ENCODE peak calls at places on chromosomes 4 and X, in ten cellular contexts. One of them, this sample, is unnamed.

GRCh38 chr4:27666943-27667342 is 806.3 kb downstream of the STIM2 start:
- DNase-seq in CD4-positive, alpha-beta T cell: no peak
- DNase-seq in colonic mucosa: no peak
- DNase-seq in GM06990: no peak
- DNase-seq in tibial nerve: no peak
- DNase-seq in endodermal cell: peak
- DNase-seq in astrocyte of the spinal cord: no peak
- DNase-seq in PC-3: peak
- DNase-seq in neural progenitor cell: peak
- DNase-seq in K562: no peak
- DNase-seq in this sample: no peak

GRCh38 chr4:55866290-55866907 is 13.0 kb downstream of the EXOC1 start:
- DNase-seq in CD4-positive, alpha-beta T cell: no peak
- DNase-seq in colonic mucosa: no peak
- DNase-seq in GM06990: peak
- DNase-seq in tibial nerve: no peak
- DNase-seq in endodermal cell: no peak
- DNase-seq in astrocyte of the spinal cord: peak
- DNase-seq in PC-3: peak
- DNase-seq in neural progenitor cell: no peak
- DNase-seq in K562: peak
- DNase-seq in this sample: no peak

GRCh38 chr4:126470862-126471261 is 1156.1 kb downstream of the FAT4 start:
- DNase-seq in CD4-positive, alpha-beta T cell: no peak
- DNase-seq in colonic mucosa: no peak
- DNase-seq in GM06990: no peak
- DNase-seq in tibial nerve: no peak
- DNase-seq in endodermal cell: no peak
- DNase-seq in astrocyte of the spinal cord: no peak
- DNase-seq in PC-3: peak
- DNase-seq in neural progenitor cell: no peak
- DNase-seq in K562: no peak
- DNase-seq in this sample: no peak

GRCh38 chr4:123102897-123103489 is 180.6 kb upstream of the NUDT6 start:
- DNase-seq in CD4-positive, alpha-beta T cell: no peak
- DNase-seq in colonic mucosa: no peak
- DNase-seq in GM06990: no peak
- DNase-seq in tibial nerve: no peak
- DNase-seq in endodermal cell: no peak
- DNase-seq in astrocyte of the spinal cord: peak
- DNase-seq in PC-3: peak
- DNase-seq in neural progenitor cell: peak
- DNase-seq in K562: peak
- DNase-seq in this sample: no peak

GRCh38 chr4:186345184-186345583 is 79.2 kb downstream of the F11 start:
- DNase-seq in CD4-positive, alpha-beta T cell: no peak
- DNase-seq in colonic mucosa: no peak
- DNase-seq in GM06990: no peak
- DNase-seq in tibial nerve: no peak
- DNase-seq in endodermal cell: peak
- DNase-seq in astrocyte of the spinal cord: no peak
- DNase-seq in PC-3: no peak
- DNase-seq in neural progenitor cell: no peak
- DNase-seq in K562: no peak
- DNase-seq in this sample: no peak

GRCh38 chr4:182795446-182796238 is 121.5 kb downstream of the DCTD start:
- DNase-seq in CD4-positive, alpha-beta T cell: no peak
- DNase-seq in colonic mucosa: no peak
- DNase-seq in GM06990: no peak
- DNase-seq in tibial nerve: no peak
- DNase-seq in endodermal cell: no peak
- DNase-seq in astrocyte of the spinal cord: no peak
- DNase-seq in PC-3: no peak
- DNase-seq in neural progenitor cell: no peak
- DNase-seq in K562: no peak
- DNase-seq in this sample: no peak

GRCh38 chrX:9605484-9605883 is 140.6 kb downstream of the TBL1X start:
- DNase-seq in CD4-positive, alpha-beta T cell: no peak
- DNase-seq in colonic mucosa: no peak
- DNase-seq in GM06990: no peak
- DNase-seq in tibial nerve: no peak
- DNase-seq in endodermal cell: no peak
- DNase-seq in astrocyte of the spinal cord: no peak
- DNase-seq in PC-3: no peak
- DNase-seq in neural progenitor cell: no peak
- DNase-seq in K562: no peak
- DNase-seq in this sample: no peak

GRCh38 chrX:8244301-8244700 is 73.2 kb upstream of the VCX2 start:
- DNase-seq in CD4-positive, alpha-beta T cell: no peak
- DNase-seq in colonic mucosa: no peak
- DNase-seq in GM06990: no peak
- DNase-seq in tibial nerve: no peak
- DNase-seq in endodermal cell: no peak
- DNase-seq in astrocyte of the spinal cord: no peak
- DNase-seq in PC-3: no peak
- DNase-seq in neural progenitor cell: no peak
- DNase-seq in K562: no peak
- DNase-seq in this sample: no peak

GRCh38 chr4:150679767-150680088 is 97.8 kb downstream of the MAB21L2 start:
- DNase-seq in CD4-positive, alpha-beta T cell: no peak
- DNase-seq in colonic mucosa: no peak
- DNase-seq in GM06990: no peak
- DNase-seq in tibial nerve: no peak
- DNase-seq in endodermal cell: no peak
- DNase-seq in astrocyte of the spinal cord: peak
- DNase-seq in PC-3: no peak
- DNase-seq in neural progenitor cell: no peak
- DNase-seq in K562: no peak
- DNase-seq in this sample: no peak

GRCh38 chrX:65528705-65529340 is 5.8 kb downstream of the LAS1L start:
- DNase-seq in CD4-positive, alpha-beta T cell: peak
- DNase-seq in colonic mucosa: peak
- DNase-seq in GM06990: no peak
- DNase-seq in tibial nerve: peak
- DNase-seq in endodermal cell: peak
- DNase-seq in astrocyte of the spinal cord: peak
- DNase-seq in PC-3: peak
- DNase-seq in neural progenitor cell: peak
- DNase-seq in K562: peak
- DNase-seq in this sample: peak

GRCh38 chr4:73904491-73904890 is 35.3 kb downstream of the CXCL1 start:
- DNase-seq in CD4-positive, alpha-beta T cell: no peak
- DNase-seq in colonic mucosa: no peak
- DNase-seq in GM06990: no peak
- DNase-seq in tibial nerve: no peak
- DNase-seq in endodermal cell: no peak
- DNase-seq in astrocyte of the spinal cord: no peak
- DNase-seq in PC-3: peak
- DNase-seq in neural progenitor cell: no peak
- DNase-seq in K562: peak
- DNase-seq in this sample: no peak

GRCh38 chrX:71930298-71930697 is 19.7 kb downstream of the NHSL2 start:
- DNase-seq in CD4-positive, alpha-beta T cell: no peak
- DNase-seq in colonic mucosa: no peak
- DNase-seq in GM06990: no peak
- DNase-seq in tibial nerve: no peak
- DNase-seq in endodermal cell: no peak
- DNase-seq in astrocyte of the spinal cord: no peak
- DNase-seq in PC-3: no peak
- DNase-seq in neural progenitor cell: no peak
- DNase-seq in K562: no peak
- DNase-seq in this sample: no peak

GRCh38 chrX:100587846-100588245 is 3.1 kb downstream of the TNMD start:
- DNase-seq in CD4-positive, alpha-beta T cell: no peak
- DNase-seq in colonic mucosa: no peak
- DNase-seq in GM06990: no peak
- DNase-seq in tibial nerve: no peak
- DNase-seq in endodermal cell: no peak
- DNase-seq in astrocyte of the spinal cord: no peak
- DNase-seq in PC-3: no peak
- DNase-seq in neural progenitor cell: no peak
- DNase-seq in K562: no peak
- DNase-seq in this sample: no peak

GRCh38 chrX:152450076-152450475 is 1.0 kb downstream of the GABRA3 start:
- DNase-seq in CD4-positive, alpha-beta T cell: no peak
- DNase-seq in colonic mucosa: no peak
- DNase-seq in GM06990: no peak
- DNase-seq in tibial nerve: no peak
- DNase-seq in endodermal cell: peak
- DNase-seq in astrocyte of the spinal cord: no peak
- DNase-seq in PC-3: no peak
- DNase-seq in neural progenitor cell: no peak
- DNase-seq in K562: no peak
- DNase-seq in this sample: no peak

GRCh38 chr4:60223098-60223497 is 977.0 kb upstream of the ADGRL3 start:
- DNase-seq in CD4-positive, alpha-beta T cell: no peak
- DNase-seq in colonic mucosa: no peak
- DNase-seq in GM06990: no peak
- DNase-seq in tibial nerve: no peak
- DNase-seq in endodermal cell: no peak
- DNase-seq in astrocyte of the spinal cord: peak
- DNase-seq in PC-3: no peak
- DNase-seq in neural progenitor cell: no peak
- DNase-seq in K562: no peak
- DNase-seq in this sample: no peak

GRCh38 chrX:3576886-3577516 is 136.4 kb downstream of the PRKX start:
- DNase-seq in CD4-positive, alpha-beta T cell: no peak
- DNase-seq in colonic mucosa: no peak
- DNase-seq in GM06990: no peak
- DNase-seq in tibial nerve: no peak
- DNase-seq in endodermal cell: no peak
- DNase-seq in astrocyte of the spinal cord: no peak
- DNase-seq in PC-3: no peak
- DNase-seq in neural progenitor cell: no peak
- DNase-seq in K562: no peak
- DNase-seq in this sample: no peak

GRCh38 chr4:95068401-95068800 is 310.6 kb downstream of the BMPR1B start:
- DNase-seq in CD4-positive, alpha-beta T cell: no peak
- DNase-seq in colonic mucosa: no peak
- DNase-seq in GM06990: no peak
- DNase-seq in tibial nerve: no peak
- DNase-seq in endodermal cell: no peak
- DNase-seq in astrocyte of the spinal cord: no peak
- DNase-seq in PC-3: no peak
- DNase-seq in neural progenitor cell: no peak
- DNase-seq in K562: no peak
- DNase-seq in this sample: no peak

GRCh38 chrX:150363561-150364346 is 637 bp downstream of the MAMLD1 start:
- DNase-seq in CD4-positive, alpha-beta T cell: no peak
- DNase-seq in colonic mucosa: no peak
- DNase-seq in GM06990: no peak
- DNase-seq in tibial nerve: no peak
- DNase-seq in endodermal cell: peak
- DNase-seq in astrocyte of the spinal cord: peak
- DNase-seq in PC-3: peak
- DNase-seq in neural progenitor cell: peak
- DNase-seq in K562: no peak
- DNase-seq in this sample: peak
- TF ChIP-seq CTCF in CD4-positive, alpha-beta T cell: no peak
- TF ChIP-seq CTCF in colonic mucosa: no peak
- TF ChIP-seq CTCF in GM06990: no peak
- TF ChIP-seq CTCF in tibial nerve: no peak
- TF ChIP-seq CTCF in endodermal cell: no peak
- TF ChIP-seq CTCF in astrocyte of the spinal cord: peak
- TF ChIP-seq CTCF in PC-3: no peak
- TF ChIP-seq CTCF in neural progenitor cell: no peak
- TF ChIP-seq CTCF in K562: no peak
- TF ChIP-seq CTCF in this sample: no peak

GRCh38 chrX:46408553-46409407 is 136.4 kb downstream of the ZNF674 start:
- DNase-seq in CD4-positive, alpha-beta T cell: peak
- DNase-seq in colonic mucosa: peak
- DNase-seq in GM06990: peak
- DNase-seq in tibial nerve: peak
- DNase-seq in endodermal cell: peak
- DNase-seq in astrocyte of the spinal cord: peak
- DNase-seq in PC-3: peak
- DNase-seq in neural progenitor cell: peak
- DNase-seq in K562: peak
- DNase-seq in this sample: peak
- TF ChIP-seq CTCF in CD4-positive, alpha-beta T cell: peak
- TF ChIP-seq CTCF in colonic mucosa: peak
- TF ChIP-seq CTCF in GM06990: peak
- TF ChIP-seq CTCF in tibial nerve: peak
- TF ChIP-seq CTCF in endodermal cell: peak
- TF ChIP-seq CTCF in astrocyte of the spinal cord: peak
- TF ChIP-seq CTCF in PC-3: peak
- TF ChIP-seq CTCF in neural progenitor cell: peak
- TF ChIP-seq CTCF in K562: peak
- TF ChIP-seq CTCF in this sample: no peak

DNA sequence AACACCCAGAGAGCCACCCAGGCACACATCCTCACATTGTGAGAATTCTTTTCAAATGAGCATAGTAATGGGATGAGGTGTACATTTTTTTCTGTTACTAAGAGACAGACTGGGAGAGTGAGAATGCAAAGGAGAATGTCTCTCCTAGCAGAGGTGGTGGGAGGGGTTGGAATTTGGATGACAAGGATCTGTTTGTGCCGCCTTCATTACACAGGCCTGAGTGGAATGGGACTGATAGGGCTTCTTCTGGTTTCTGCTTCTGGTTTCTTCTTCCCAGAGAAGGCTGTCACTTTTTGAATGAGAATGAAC is 55.3 kb downstream of the C4orf51 start:
- DNase-seq in CD4-positive, alpha-beta T cell: no peak
- DNase-seq in colonic mucosa: no peak
- DNase-seq in GM06990: no peak
- DNase-seq in tibial nerve: no peak
- DNase-seq in endodermal cell: no peak
- DNase-seq in astrocyte of the spinal cord: peak
- DNase-seq in PC-3: peak
- DNase-seq in neural progenitor cell: no peak
- DNase-seq in K562: no peak
- DNase-seq in this sample: no peak
- TF ChIP-seq CTCF in CD4-positive, alpha-beta T cell: no peak
- TF ChIP-seq CTCF in colonic mucosa: no peak
- TF ChIP-seq CTCF in GM06990: no peak
- TF ChIP-seq CTCF in tibial nerve: no peak
- TF ChIP-seq CTCF in endodermal cell: no peak
- TF ChIP-seq CTCF in astrocyte of the spinal cord: no peak
- TF ChIP-seq CTCF in PC-3: no peak
- TF ChIP-seq CTCF in neural progenitor cell: no peak
- TF ChIP-seq CTCF in K562: no peak
- TF ChIP-seq CTCF in this sample: no peak

DNA sequence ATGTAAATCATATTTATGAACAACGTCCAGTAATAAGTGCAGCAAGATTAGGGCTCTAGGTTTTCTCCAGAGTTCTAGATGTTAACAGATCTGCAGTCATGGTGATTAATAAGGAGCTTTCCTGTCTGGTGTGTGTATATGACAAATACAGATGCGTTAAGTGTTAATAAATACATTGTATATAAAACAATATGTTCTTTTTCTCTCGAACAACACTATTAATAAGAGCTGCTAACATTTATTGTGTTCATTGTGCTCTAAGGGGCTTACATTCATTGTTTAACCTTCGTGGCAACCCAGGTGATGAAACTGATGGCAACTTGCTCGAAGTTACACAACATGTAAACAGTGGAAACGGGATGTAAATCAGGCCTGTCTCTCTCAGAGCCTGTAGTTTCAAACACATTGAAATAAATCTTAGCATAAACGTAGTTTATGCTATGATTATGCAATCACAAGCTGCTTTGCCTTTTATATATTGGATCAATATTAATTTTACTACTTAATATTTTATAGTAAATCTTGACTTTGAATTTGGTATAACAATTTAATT is 547 bp upstream of the CLGN start:
- DNase-seq in CD4-positive, alpha-beta T cell: no peak
- DNase-seq in colonic mucosa: no peak
- DNase-seq in GM06990: no peak
- DNase-seq in tibial nerve: no peak
- DNase-seq in endodermal cell: no peak
- DNase-seq in astrocyte of the spinal cord: no peak
- DNase-seq in PC-3: no peak
- DNase-seq in neural progenitor cell: no peak
- DNase-seq in K562: no peak
- DNase-seq in this sample: no peak
- TF ChIP-seq CTCF in CD4-positive, alpha-beta T cell: no peak
- TF ChIP-seq CTCF in colonic mucosa: no peak
- TF ChIP-seq CTCF in GM06990: no peak
- TF ChIP-seq CTCF in tibial nerve: no peak
- TF ChIP-seq CTCF in endodermal cell: no peak
- TF ChIP-seq CTCF in astrocyte of the spinal cord: no peak
- TF ChIP-seq CTCF in PC-3: no peak
- TF ChIP-seq CTCF in neural progenitor cell: no peak
- TF ChIP-seq CTCF in K562: no peak
- TF ChIP-seq CTCF in this sample: no peak

This sample was measured in activated B cell treated with CpG ODN at 0.5 μM for 24 hours.